ENCODE peak calls at places on chromosome 18, in seven cellular contexts. One of them, this sample, is unnamed.

GRCh38 chr18:58653814-58654509 is 17.3 kb upstream of the MALT1 start:
- DNase-seq in K562: no peak
- DNase-seq in HepG2: no peak
- DNase-seq in H1: no peak
- DNase-seq in GM12892: no peak
- DNase-seq in GM12878: no peak
- DNase-seq in SK-N-SH: no peak
- DNase-seq in this sample: no peak

GRCh38 chr18:250685-251084 is 17.2 kb downstream of the THOC1 start:
- DNase-seq in GM12878: no peak
- DNase-seq in K562: no peak
- DNase-seq in HepG2: no peak
- DNase-seq in GM12892: no peak
- DNase-seq in SK-N-SH: no peak
- DNase-seq in H1: no peak
- DNase-seq in this sample: no peak

GRCh38 chr18:48186084-48186798 is 222.9 kb downstream of the ZBTB7C start:
- DNase-seq in GM12892: no peak
- DNase-seq in K562: no peak
- DNase-seq in HepG2: no peak
- DNase-seq in SK-N-SH: peak; percentile 67
- DNase-seq in H1: no peak
- DNase-seq in GM12878: no peak
- DNase-seq in this sample: no peak

GRCh38 chr18:48799724-48800315 is 150.9 kb downstream of the SMAD7 start:
- DNase-seq in HepG2: no peak
- DNase-seq in SK-N-SH: no peak
- DNase-seq in H1: no peak
- DNase-seq in GM12878: no peak
- DNase-seq in K562: no peak
- DNase-seq in GM12892: no peak
- DNase-seq in this sample: no peak

GRCh38 chr18:6886931-6887330 is 157.4 kb downstream of the ARHGAP28 start:
- DNase-seq in H1: no peak
- DNase-seq in K562: no peak
- DNase-seq in GM12878: no peak
- DNase-seq in GM12892: no peak
- DNase-seq in HepG2: no peak
- DNase-seq in SK-N-SH: no peak
- DNase-seq in this sample: no peak

GRCh38 chr18:37452015-37452414 is 113.6 kb downstream of the CELF4 start:
- DNase-seq in GM12892: no peak
- DNase-seq in H1: no peak
- DNase-seq in SK-N-SH: no peak
- DNase-seq in GM12878: no peak
- DNase-seq in K562: no peak
- DNase-seq in HepG2: no peak
- DNase-seq in this sample: no peak

GRCh38 chr18:46070683-46071614 is 1.1 kb downstream of the PSTPIP2 start:
- DNase-seq in GM12892: no peak
- DNase-seq in K562: no peak
- DNase-seq in SK-N-SH: peak; percentile 25
- DNase-seq in GM12878: no peak
- DNase-seq in H1: no peak
- DNase-seq in HepG2: no peak
- DNase-seq in this sample: no peak

GRCh38 chr18:9380571-9381390 is 46.2 kb downstream of the TWSG1 start:
- DNase-seq in K562: no peak
- DNase-seq in HepG2: no peak
- DNase-seq in SK-N-SH: no peak
- DNase-seq in GM12878: no peak
- DNase-seq in GM12892: no peak
- DNase-seq in H1: no peak
- DNase-seq in this sample: no peak

GRCh38 chr18:10787293-10787901 is 261.6 kb downstream of the NAPG start:
- DNase-seq in K562: peak; percentile 68
- DNase-seq in GM12892: peak; percentile 17
- DNase-seq in H1: no peak
- DNase-seq in SK-N-SH: peak; percentile 34
- DNase-seq in HepG2: peak; percentile 73
- DNase-seq in GM12878: peak; percentile 77
- DNase-seq in this sample: peak; percentile 25

GRCh38 chr18:48270929-48271328 is 138.3 kb downstream of the ZBTB7C start:
- DNase-seq in GM12892: no peak
- DNase-seq in SK-N-SH: no peak
- DNase-seq in HepG2: no peak
- DNase-seq in H1: no peak
- DNase-seq in GM12878: no peak
- DNase-seq in K562: no peak
- DNase-seq in this sample: no peak

GRCh38 chr18:49948975-49949374 is 135.6 kb upstream of the ACAA2 start:
- DNase-seq in H1: no peak
- DNase-seq in GM12892: no peak
- DNase-seq in HepG2: no peak
- DNase-seq in K562: no peak
- DNase-seq in GM12878: no peak
- DNase-seq in SK-N-SH: no peak
- DNase-seq in this sample: no peak
- TF ChIP-seq TAF1 in H1: no peak
- TF ChIP-seq TAF1 in GM12892: no peak
- TF ChIP-seq TAF1 in HepG2: no peak
- TF ChIP-seq TAF1 in K562: no peak
- TF ChIP-seq TAF1 in GM12878: no peak
- TF ChIP-seq TAF1 in SK-N-SH: no peak
- TF ChIP-seq TAF1 in this sample: no peak

GRCh38 chr18:74499633-74500032 is 3.5 kb downstream of the CNDP2 start:
- DNase-seq in K562: peak; percentile 40
- DNase-seq in GM12892: no peak
- DNase-seq in GM12878: peak; percentile 37
- DNase-seq in SK-N-SH: no peak
- DNase-seq in HepG2: no peak
- DNase-seq in H1: no peak
- DNase-seq in this sample: peak; percentile 59
- TF ChIP-seq TAF1 in K562: no peak
- TF ChIP-seq TAF1 in GM12892: peak; percentile 14
- TF ChIP-seq TAF1 in GM12878: peak; percentile 67
- TF ChIP-seq TAF1 in SK-N-SH: no peak
- TF ChIP-seq TAF1 in HepG2: no peak
- TF ChIP-seq TAF1 in H1: no peak
- TF ChIP-seq TAF1 in this sample: peak; percentile 32

DNA sequence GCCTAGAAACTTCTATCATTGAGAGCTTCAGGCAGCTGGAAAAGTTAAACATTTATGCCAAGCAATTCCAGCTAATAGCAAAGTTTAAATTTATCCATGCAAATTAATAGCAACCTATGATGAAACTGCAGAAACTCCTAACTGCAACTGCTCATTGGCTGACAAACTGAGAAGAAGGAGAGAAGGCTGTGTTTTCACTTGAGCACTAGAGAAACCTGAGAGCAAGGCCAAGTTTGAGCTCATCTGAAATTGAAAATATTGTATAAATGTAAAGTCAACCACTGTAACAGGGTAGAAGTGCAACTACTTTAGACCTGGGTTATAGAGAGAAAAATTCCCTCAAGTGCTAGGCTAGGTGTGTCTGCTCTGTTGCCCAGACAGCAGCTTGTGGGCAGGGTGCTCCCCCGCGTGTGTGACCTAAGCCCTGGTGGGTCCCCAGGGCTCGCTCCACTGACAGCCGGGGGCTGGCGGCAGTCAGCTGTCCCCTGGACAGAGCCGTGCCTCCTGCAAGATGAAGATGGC is 50.2 kb downstream of the CABYR start:
- DNase-seq in GM12878: peak; percentile 50
- DNase-seq in SK-N-SH: no peak
- DNase-seq in HepG2: no peak
- DNase-seq in GM12892: peak; percentile 28
- DNase-seq in H1: no peak
- DNase-seq in K562: no peak
- DNase-seq in this sample: peak; percentile 35
- TF ChIP-seq TAF1 in GM12878: no peak
- TF ChIP-seq TAF1 in SK-N-SH: no peak
- TF ChIP-seq TAF1 in HepG2: no peak
- TF ChIP-seq TAF1 in GM12892: no peak
- TF ChIP-seq TAF1 in H1: no peak
- TF ChIP-seq TAF1 in K562: no peak
- TF ChIP-seq TAF1 in this sample: no peak

GRCh38 chr18:2846638-2847340 is at the start of gene EMILIN2:
- DNase-seq in GM12878: no peak
- DNase-seq in K562: peak; percentile 70
- DNase-seq in GM12892: peak; percentile 47
- DNase-seq in H1: no peak
- DNase-seq in SK-N-SH: peak; percentile 63
- DNase-seq in HepG2: no peak
- DNase-seq in this sample: peak; percentile 64
- TF ChIP-seq TAF1 in GM12878: no peak
- TF ChIP-seq TAF1 in K562: no peak
- TF ChIP-seq TAF1 in GM12892: no peak
- TF ChIP-seq TAF1 in H1: peak; percentile 32
- TF ChIP-seq TAF1 in SK-N-SH: no peak
- TF ChIP-seq TAF1 in HepG2: no peak
- TF ChIP-seq TAF1 in this sample: peak; percentile 13

GRCh38 chr18:68284236-68284635 is 430.7 kb downstream of the TMX3 start:
- DNase-seq in K562: no peak
- DNase-seq in SK-N-SH: no peak
- DNase-seq in GM12892: no peak
- DNase-seq in HepG2: no peak
- DNase-seq in H1: no peak
- DNase-seq in GM12878: no peak
- DNase-seq in this sample: no peak

GRCh38 chr18:68288408-68288807 is 426.5 kb downstream of the TMX3 start:
- DNase-seq in SK-N-SH: no peak
- DNase-seq in K562: no peak
- DNase-seq in HepG2: no peak
- DNase-seq in GM12878: no peak
- DNase-seq in H1: no peak
- DNase-seq in GM12892: no peak
- DNase-seq in this sample: no peak
- TF ChIP-seq TAF1 in SK-N-SH: no peak
- TF ChIP-seq TAF1 in K562: no peak
- TF ChIP-seq TAF1 in HepG2: no peak
- TF ChIP-seq TAF1 in GM12878: no peak
- TF ChIP-seq TAF1 in H1: no peak
- TF ChIP-seq TAF1 in GM12892: no peak
- TF ChIP-seq TAF1 in this sample: no peak

GRCh38 chr18:62944454-62944853 is 229.1 kb downstream of the PHLPP1 start:
- DNase-seq in HepG2: no peak
- DNase-seq in GM12892: no peak
- DNase-seq in SK-N-SH: peak; percentile 11
- DNase-seq in H1: no peak
- DNase-seq in K562: no peak
- DNase-seq in GM12878: no peak
- DNase-seq in this sample: no peak
- TF ChIP-seq TAF1 in HepG2: no peak
- TF ChIP-seq TAF1 in GM12892: no peak
- TF ChIP-seq TAF1 in SK-N-SH: no peak
- TF ChIP-seq TAF1 in H1: no peak
- TF ChIP-seq TAF1 in K562: no peak
- TF ChIP-seq TAF1 in GM12878: no peak
- TF ChIP-seq TAF1 in this sample: no peak

GRCh38 chr18:23094411-23095165 is 40.7 kb upstream of the CABLES1 start:
- DNase-seq in HepG2: no peak
- DNase-seq in SK-N-SH: no peak
- DNase-seq in K562: no peak
- DNase-seq in GM12892: no peak
- DNase-seq in H1: no peak
- DNase-seq in GM12878: no peak
- DNase-seq in this sample: no peak
- TF ChIP-seq TAF1 in HepG2: no peak
- TF ChIP-seq TAF1 in SK-N-SH: no peak
- TF ChIP-seq TAF1 in K562: no peak
- TF ChIP-seq TAF1 in GM12892: no peak
- TF ChIP-seq TAF1 in H1: no peak
- TF ChIP-seq TAF1 in GM12878: no peak
- TF ChIP-seq TAF1 in this sample: no peak

GRCh38 chr18:52077251-52077983 is 262.6 kb upstream of the DCC start:
- DNase-seq in SK-N-SH: no peak
- DNase-seq in K562: no peak
- DNase-seq in H1: no peak
- DNase-seq in GM12878: no peak
- DNase-seq in HepG2: no peak
- DNase-seq in GM12892: no peak
- DNase-seq in this sample: no peak

GRCh38 chr18:52087140-52087539 is 252.9 kb upstream of the DCC start:
- DNase-seq in HepG2: no peak
- DNase-seq in H1: no peak
- DNase-seq in GM12892: no peak
- DNase-seq in K562: no peak
- DNase-seq in GM12878: no peak
- DNase-seq in SK-N-SH: no peak
- DNase-seq in this sample: no peak

GRCh38 chr18:52082250-52082649 is 257.7 kb upstream of the DCC start:
- DNase-seq in GM12892: no peak
- DNase-seq in GM12878: no peak
- DNase-seq in H1: no peak
- DNase-seq in HepG2: peak; percentile 7
- DNase-seq in SK-N-SH: no peak
- DNase-seq in K562: no peak
- DNase-seq in this sample: no peak
- TF ChIP-seq TAF1 in GM12892: no peak
- TF ChIP-seq TAF1 in GM12878: no peak
- TF ChIP-seq TAF1 in H1: no peak
- TF ChIP-seq TAF1 in HepG2: no peak
- TF ChIP-seq TAF1 in SK-N-SH: no peak
- TF ChIP-seq TAF1 in K562: no peak
- TF ChIP-seq TAF1 in this sample: no peak

DNA sequence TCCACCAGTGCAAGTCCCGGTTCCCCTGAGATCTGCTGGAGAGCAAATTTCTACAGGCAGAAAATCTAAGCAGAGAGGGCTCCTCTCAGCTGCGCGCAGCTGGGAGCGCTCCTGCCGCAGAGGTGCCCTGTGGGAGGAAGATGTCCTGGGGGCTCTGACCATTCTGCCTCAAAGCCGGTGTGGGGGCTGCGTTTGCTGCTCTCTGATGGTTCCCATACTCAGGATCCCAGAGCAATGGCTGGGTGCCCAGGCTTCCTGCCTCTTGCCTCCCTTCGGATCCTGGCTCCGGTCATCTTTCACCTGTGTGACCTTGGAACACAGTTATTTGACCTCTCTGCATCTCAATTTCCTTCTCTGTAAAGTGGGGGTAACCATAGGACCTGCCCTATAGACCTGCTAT is 434.2 kb downstream of the ZNF521 start:
- DNase-seq in GM12892: no peak
- DNase-seq in HepG2: no peak
- DNase-seq in K562: no peak
- DNase-seq in SK-N-SH: no peak
- DNase-seq in H1: no peak
- DNase-seq in GM12878: no peak
- DNase-seq in this sample: no peak
- TF ChIP-seq TAF1 in GM12892: no peak
- TF ChIP-seq TAF1 in HepG2: no peak
- TF ChIP-seq TAF1 in K562: no peak
- TF ChIP-seq TAF1 in SK-N-SH: no peak
- TF ChIP-seq TAF1 in H1: no peak
- TF ChIP-seq TAF1 in GM12878: no peak
- TF ChIP-seq TAF1 in this sample: no peak